ENCODE peak calls at places on chromosomes 4 and X, in eight cellular contexts. T is activated T-helper 1 cell treated with Interleukin-2 at 50 U/mL for 16 hours, W is germinal center, K is astrocyte, O is left ventricle myocardium superior, B is GM23338, Q is smooth muscle cell of the brain vasculature, E is T-helper 9 cell. V is an unnamed sample.

GRCh38 chrX:2654436-2655340 is 36.4 kb upstream of the CD99 start:
- DNase-seq in E (no peak), K (no peak), T (no peak), O (no peak), B (no peak), W (no peak), Q (no peak), V (no peak)

GRCh38 chr4:139633661-139634060 is 32.0 kb upstream of the MGST2 start:
- DNase-seq in Q (no peak), O (peak), K (no peak), E (no peak), W (no peak), T (no peak), B (peak), V (no peak)

GRCh38 chrX:132257116-132257515 is 37.9 kb upstream of the RAP2C start:
- DNase-seq in B (no peak), T (no peak), E (no peak), K (peak), O (no peak), W (no peak), Q (no peak), V (no peak)

GRCh38 chrX:20116087-20116574 is 576 bp downstream of the MAP7D2 start:
- DNase-seq in W (no peak), Q (no peak), K (no peak), E (no peak), O (no peak), T (no peak), B (peak), V (no peak)

GRCh38 chrX:9493936-9494335 is 29.1 kb downstream of the TBL1X start:
- DNase-seq in W (no peak), Q (no peak), B (no peak), T (no peak), E (no peak), O (no peak), K (peak), V (no peak)

GRCh38 chr4:33996075-33996718 is 2248.1 kb downstream of the ARAP2 start:
- DNase-seq in E (no peak), W (no peak), Q (no peak), B (peak), K (peak), T (no peak), O (no peak), V (no peak)

GRCh38 chr4:2607822-2608221 is 71.4 kb downstream of the FAM193A start:
- DNase-seq in O (no peak), K (no peak), E (no peak), W (no peak), T (no peak), Q (no peak), B (no peak), V (no peak)

GRCh38 chrX:87846956-87847355 is 329.4 kb downstream of the KLHL4 start:
- DNase-seq in K (no peak), Q (no peak), W (no peak), B (no peak), T (no peak), O (no peak), E (no peak), V (no peak)